ENCODE peak calls at places on chromosome 11, in four cellular contexts. One of them, this sample, is unnamed.
A peak's percentile ranks its signal among the peaks of the same experiment; 100 is the strongest.

GRCh38 chr11:8040921-8041285 is 40.1 kb upstream of the TUB start:
- DNase-seq in neural progenitor cell: no peak
- DNase-seq in pancreas: no peak
- DNase-seq in right lobe of liver: no peak
- DNase-seq in this sample: no peak

GRCh38 chr11:76772100-76772782 is 10.9 kb upstream of the TSKU start:
- DNase-seq in neural progenitor cell: no peak
- DNase-seq in right lobe of liver: no peak
- DNase-seq in pancreas: no peak
- DNase-seq in this sample: no peak

GRCh38 chr11:61967177-61967923 is at the start of gene FTH1:
- DNase-seq in neural progenitor cell: peak; percentile 97
- DNase-seq in pancreas: peak; percentile 94
- DNase-seq in right lobe of liver: peak; percentile 94
- DNase-seq in this sample: peak; percentile 93

GRCh38 chr11:36362902-36363301 is 66.8 kb downstream of the PRR5L start:
- DNase-seq in right lobe of liver: no peak
- DNase-seq in pancreas: no peak
- DNase-seq in neural progenitor cell: no peak
- DNase-seq in this sample: no peak

GRCh38 chr11:19232910-19233503 is 7.7 kb downstream of the E2F8 start:
- DNase-seq in right lobe of liver: no peak
- DNase-seq in neural progenitor cell: no peak
- DNase-seq in pancreas: no peak
- DNase-seq in this sample: no peak

GRCh38 chr11:33742249-33742851 is 6.1 kb upstream of the CD59 start:
- DNase-seq in right lobe of liver: no peak
- DNase-seq in pancreas: no peak
- DNase-seq in neural progenitor cell: no peak
- DNase-seq in this sample: no peak

GRCh38 chr11:121467965-121468364 is 15.2 kb upstream of the SORL1-AS1 start:
- DNase-seq in neural progenitor cell: no peak
- DNase-seq in pancreas: no peak
- DNase-seq in right lobe of liver: no peak
- DNase-seq in this sample: no peak

GRCh38 chr11:13465909-13466371 is 2.9 kb upstream of the BTBD10 start:
- DNase-seq in pancreas: no peak
- DNase-seq in neural progenitor cell: no peak
- DNase-seq in right lobe of liver: no peak
- DNase-seq in this sample: no peak

GRCh38 chr11:431921-432320 is 9.9 kb downstream of the ANO9 start:
- DNase-seq in pancreas: no peak
- DNase-seq in neural progenitor cell: no peak
- DNase-seq in right lobe of liver: no peak
- DNase-seq in this sample: peak; percentile 14

GRCh38 chr11:81673001-81673400 is 1060.7 kb downstream of the FAM181B start:
- DNase-seq in neural progenitor cell: no peak
- DNase-seq in pancreas: no peak
- DNase-seq in right lobe of liver: no peak
- DNase-seq in this sample: no peak

GRCh38 chr11:22780914-22781593 is 48.5 kb downstream of the SVIP start:
- DNase-seq in pancreas: no peak
- DNase-seq in right lobe of liver: no peak
- DNase-seq in neural progenitor cell: peak; percentile 45
- DNase-seq in this sample: no peak

GRCh38 chr11:121884601-121885000 is 231.4 kb downstream of the BLID start:
- DNase-seq in pancreas: no peak
- DNase-seq in neural progenitor cell: no peak
- DNase-seq in right lobe of liver: no peak
- DNase-seq in this sample: no peak

GRCh38 chr11:87097582-87097981 is 59.8 kb downstream of the TMEM135 start:
- DNase-seq in neural progenitor cell: peak; percentile 62
- DNase-seq in pancreas: peak; percentile 40
- DNase-seq in right lobe of liver: peak; percentile 33
- DNase-seq in this sample: no peak

GRCh38 chr11:75164318-75164827 is 13.5 kb downstream of the SLCO2B1 start:
- DNase-seq in pancreas: no peak
- DNase-seq in neural progenitor cell: no peak
- DNase-seq in right lobe of liver: peak; percentile 79
- DNase-seq in this sample: peak; percentile 77

GRCh38 chr11:118155781-118156530 is 3.3 kb upstream of the SCN4B start:
- DNase-seq in neural progenitor cell: no peak
- DNase-seq in right lobe of liver: no peak
- DNase-seq in pancreas: no peak
- DNase-seq in this sample: no peak

DNA sequence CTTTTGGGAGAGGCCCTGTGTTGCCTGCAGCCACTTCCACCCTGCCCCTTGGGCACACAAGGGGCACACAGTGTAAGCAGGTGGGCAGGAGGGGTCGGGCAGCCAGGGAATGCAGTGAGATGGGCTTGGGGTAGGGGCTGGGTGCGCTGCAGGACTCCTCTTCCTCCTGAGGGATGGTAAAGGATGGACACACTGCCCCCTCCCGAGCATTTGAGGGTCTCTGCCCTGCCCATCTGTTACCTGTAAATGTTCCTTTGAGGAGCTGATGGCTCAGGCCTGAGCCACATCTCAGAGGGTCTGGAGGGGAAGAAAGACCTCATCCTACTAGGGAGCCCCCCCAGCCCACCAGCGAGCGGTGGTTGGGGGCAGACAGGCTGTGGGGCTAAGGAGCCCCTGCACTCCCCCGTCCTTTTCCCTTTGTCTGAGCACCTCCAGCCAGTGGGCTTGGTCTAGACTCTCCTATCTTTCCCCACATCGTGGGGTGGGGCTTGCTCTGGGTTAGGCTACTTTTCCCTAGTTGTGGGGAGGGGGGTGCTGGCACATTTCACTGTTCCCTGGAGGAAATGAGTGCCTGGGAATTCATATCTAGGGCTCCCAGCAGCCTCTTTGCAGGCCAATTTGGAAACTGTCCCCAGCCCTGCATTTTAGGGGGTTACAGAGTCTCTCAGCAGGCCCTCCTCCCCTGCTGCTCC is 1.7 kb upstream of the TSSC4 start:
- DNase-seq in pancreas: no peak
- DNase-seq in neural progenitor cell: no peak
- DNase-seq in right lobe of liver: no peak
- DNase-seq in this sample: no peak
- H3K4me3 ChIP-seq in pancreas: peak overlapping the region; percentile 79
- H3K4me3 ChIP-seq in neural progenitor cell: no peak overlapping the region
- H3K4me3 ChIP-seq in right lobe of liver: peak overlapping the region; percentile 45
- H3K4me3 ChIP-seq in this sample: no peak overlapping the region

GRCh38 chr11:50078001-50078400 is 45.3 kb downstream of the OR4C45 start:
- DNase-seq in right lobe of liver: no peak
- DNase-seq in pancreas: no peak
- DNase-seq in neural progenitor cell: no peak
- DNase-seq in this sample: no peak

GRCh38 chr11:50073113-50074105 is 40.7 kb downstream of the OR4C45 start:
- DNase-seq in neural progenitor cell: no peak
- DNase-seq in right lobe of liver: no peak
- DNase-seq in pancreas: no peak
- DNase-seq in this sample: no peak

GRCh38 chr11:50074161-50074560 is 41.5 kb downstream of the OR4C45 start:
- DNase-seq in right lobe of liver: no peak
- DNase-seq in pancreas: no peak
- DNase-seq in neural progenitor cell: no peak
- DNase-seq in this sample: no peak

GRCh38 chr11:50077526-50077925 is 44.9 kb downstream of the OR4C45 start:
- DNase-seq in right lobe of liver: no peak
- DNase-seq in neural progenitor cell: no peak
- DNase-seq in pancreas: no peak
- DNase-seq in this sample: no peak

GRCh38 chr11:50075856-50076255 is 43.2 kb downstream of the OR4C45 start:
- DNase-seq in neural progenitor cell: no peak
- DNase-seq in pancreas: no peak
- DNase-seq in right lobe of liver: no peak
- DNase-seq in this sample: no peak
- H3K9me3 ChIP-seq in neural progenitor cell: no peaks in the 10 kb centered on the region
- H3K9me3 ChIP-seq in pancreas: no peaks in the 10 kb centered on the region
- H3K9me3 ChIP-seq in right lobe of liver: no peaks in the 10 kb centered on the region
- H3K9me3 ChIP-seq in this sample: no peaks in the 10 kb centered on the region

GRCh38 chr11:70367071-70367470 is 31.3 kb upstream of the CTTN start:
- DNase-seq in neural progenitor cell: no peak
- DNase-seq in pancreas: no peak
- DNase-seq in right lobe of liver: no peak
- DNase-seq in this sample: no peak
- H3K4me1 ChIP-seq in neural progenitor cell: no peaks in the 10 kb centered on the region
- H3K4me1 ChIP-seq in pancreas: no peaks in the 10 kb centered on the region
- H3K4me1 ChIP-seq in right lobe of liver: no peaks in the 10 kb centered on the region
- H3K4me1 ChIP-seq in this sample: no peaks in the 10 kb centered on the region

GRCh38 chr11:60942207-60942606 is 9.8 kb downstream of the SLC15A3 start:
- DNase-seq in pancreas: no peak
- DNase-seq in neural progenitor cell: no peak
- DNase-seq in right lobe of liver: no peak
- DNase-seq in this sample: no peak
- H3K4me3 ChIP-seq in pancreas: no peak overlapping the region
- H3K4me3 ChIP-seq in neural progenitor cell: no peak overlapping the region
- H3K4me3 ChIP-seq in right lobe of liver: no peak overlapping the region
- H3K4me3 ChIP-seq in this sample: no peak overlapping the region

GRCh38 chr11:43784866-43785265 is 95.8 kb upstream of the ALKBH3 start:
- DNase-seq in right lobe of liver: no peak
- DNase-seq in neural progenitor cell: no peak
- DNase-seq in pancreas: no peak
- DNase-seq in this sample: no peak

GRCh38 chr11:43784301-43784700 is 96.3 kb upstream of the ALKBH3 start:
- DNase-seq in neural progenitor cell: no peak
- DNase-seq in pancreas: no peak
- DNase-seq in right lobe of liver: no peak
- DNase-seq in this sample: no peak

GRCh38 chr11:43774786-43775185 is 94.2 kb downstream of the HSD17B12 start:
- DNase-seq in right lobe of liver: no peak
- DNase-seq in neural progenitor cell: no peak
- DNase-seq in pancreas: no peak
- DNase-seq in this sample: no peak

GRCh38 chr11:43779306-43779705 is 98.8 kb downstream of the HSD17B12 start:
- DNase-seq in pancreas: no peak
- DNase-seq in right lobe of liver: no peak
- DNase-seq in neural progenitor cell: no peak
- DNase-seq in this sample: no peak
- H3K9me3 ChIP-seq in pancreas: no peaks in the 10 kb centered on the region
- H3K9me3 ChIP-seq in right lobe of liver: no peaks in the 10 kb centered on the region
- H3K9me3 ChIP-seq in neural progenitor cell: peaks cover 1% of the 10 kb centered on the region
- H3K9me3 ChIP-seq in this sample: no peaks in the 10 kb centered on the region

GRCh38 chr11:100892886-100893285 is 205.8 kb downstream of the ARHGAP42 start:
- DNase-seq in neural progenitor cell: no peak
- DNase-seq in pancreas: no peak
- DNase-seq in right lobe of liver: no peak
- DNase-seq in this sample: no peak
- H3K4me1 ChIP-seq in neural progenitor cell: no peaks in the 10 kb centered on the region
- H3K4me1 ChIP-seq in pancreas: no peaks in the 10 kb centered on the region
- H3K4me1 ChIP-seq in right lobe of liver: no peaks in the 10 kb centered on the region
- H3K4me1 ChIP-seq in this sample: peaks cover 2% of the 10 kb centered on the region